ENCODE peak calls at places on chromosome 17, in eight cellular contexts. U is stimulated activated CD8-positive, alpha-beta memory T cell treated with anti-CD3 and anti-CD28 coated beads, Interleukin-7, amount 100 ng/mL, for 24 hours; C is A549; J is HuH-7.5; Y is stimulated activated CD4-positive, alpha-beta T cell treated with anti-CD3 and anti-CD28 coated beads, Interleukin-1b, Interleukin-23, amount 100 ng/mL, for 4 hours; M is T-cell; H is HL-60; N is osteocyte. O is an unnamed sample.

GRCh38 chr17:34582901-34583245 is 3.5 kb downstream of the TMEM132E start:
- DNase-seq in J (no peak), Y (no peak), C (no peak), N (no peak), H (no peak), U (no peak), M (no peak), O (no peak)

GRCh38 chr17:83178533-83179201 is 99.3 kb downstream of the METRNL start:
- DNase-seq in J (no peak), Y (no peak), M (no peak), H (no peak), U (no peak), C (no peak), N (peak), O (peak)

GRCh38 chr17:4807534-4808377 is 804 bp downstream of the PLD2 start:
- DNase-seq in J (no peak), M (no peak), Y (no peak), H (no peak), N (no peak), U (no peak), C (no peak), O (peak)

GRCh38 chr17:12230411-12230810 is 209.7 kb downstream of the MAP2K4 start:
- DNase-seq in H (no peak), J (no peak), N (no peak), Y (no peak), C (no peak), U (no peak), M (no peak), O (no peak)

GRCh38 chr17:2023692-2024571 is 1.2 kb downstream of the RTN4RL1 start:
- DNase-seq in Y (no peak), C (peak), M (no peak), J (peak), U (no peak), N (no peak), H (peak), O (peak)

GRCh38 chr17:68909066-68909465 is 46.1 kb downstream of the ABCA8 start:
- DNase-seq in Y (no peak), C (peak), M (no peak), N (no peak), U (no peak), J (no peak), H (peak), O (no peak)

GRCh38 chr17:80789356-80789902 is 202.2 kb upstream of the CHMP6 start:
- DNase-seq in M (no peak), H (no peak), C (peak), J (no peak), U (no peak), Y (no peak), N (no peak), O (no peak)

GRCh38 chr17:47276868-47277267 is 23.2 kb downstream of the ITGB3 start:
- DNase-seq in N (peak), M (no peak), C (peak), U (no peak), J (no peak), H (no peak), Y (no peak), O (peak)

GRCh38 chr17:22409160-22409751 is 716.9 kb downstream of the KCNJ18 start:
- DNase-seq in J (no peak), N (no peak), H (no peak), M (no peak), C (no peak), Y (no peak), U (no peak), O (no peak)

GRCh38 chr17:41635121-41636097 is 11.0 kb upstream of the KRT17 start:
- DNase-seq in M (no peak), J (no peak), H (no peak), Y (no peak), N (no peak), U (no peak), C (no peak), O (no peak)

GRCh38 chr17:77462101-77462500 is 321.3 kb downstream of the SEC14L1 start:
- DNase-seq in M (no peak), J (no peak), Y (no peak), U (no peak), N (no peak), H (no peak), C (no peak), O (no peak)

GRCh38 chr17:58666858-58667267 is 25.0 kb downstream of the TEX14 start:
- DNase-seq in H (peak), M (peak), C (peak), N (no peak), U (no peak), Y (no peak), J (no peak), O (no peak)

GRCh38 chr17:48498168-48498840 is 32.5 kb downstream of the HOXB1 start:
- DNase-seq in J (no peak), M (no peak), N (no peak), C (no peak), U (no peak), H (no peak), Y (no peak), O (no peak)

GRCh38 chr17:44864831-44865230 is 17.1 kb downstream of the HIGD1B start:
- DNase-seq in U (no peak), N (no peak), Y (no peak), J (no peak), M (no peak), H (no peak), C (no peak), O (no peak)

GRCh38 chr17:27407916-27408846 is 48.1 kb upstream of the KSR1 start:
- DNase-seq in N (no peak), J (no peak), Y (no peak), H (no peak), U (no peak), C (peak), M (no peak), O (no peak)

GRCh38 chr17:39576187-39576586 is 31.5 kb downstream of the NEUROD2 start:
- DNase-seq in H (peak), N (no peak), U (no peak), C (peak), J (no peak), M (no peak), Y (no peak), O (peak)

GRCh38 chr17:15944720-15945492 is at the start of gene ADORA2B:
- DNase-seq in M (no peak), N (peak), C (peak), J (peak), H (peak), U (peak), Y (peak), O (peak)

GRCh38 chr17:12773153-12773552 is 16.1 kb upstream of the ARHGAP44 start:
- DNase-seq in M (no peak), H (no peak), J (no peak), U (no peak), N (no peak), Y (no peak), C (no peak), O (no peak)

GRCh38 chr17:79920751-79921410 is 81.6 kb upstream of the CBX4 start:
- DNase-seq in M (no peak), U (no peak), J (no peak), N (no peak), Y (no peak), H (no peak), C (no peak), O (no peak)

GRCh38 chr17:55426851-55427586 is 5.4 kb upstream of the MMD start:
- DNase-seq in C (no peak), M (no peak), U (no peak), Y (no peak), J (no peak), N (no peak), H (no peak), O (no peak)

GRCh38 chr17:28807925-28808641 is 34.5 kb downstream of the FAM222B start:
- DNase-seq in M (no peak), C (peak), H (no peak), Y (no peak), N (no peak), U (no peak), J (no peak), O (no peak)

GRCh38 chr17:1002771-1003555 is 6.0 kb downstream of the TIMM22 start:
- DNase-seq in N (no peak), C (no peak), J (no peak), M (no peak), H (no peak), Y (no peak), U (no peak), O (no peak)

GRCh38 chr17:9228408-9229159 is 207.3 kb downstream of the NTN1 start:
- DNase-seq in M (no peak), H (no peak), J (no peak), Y (no peak), N (no peak), U (no peak), C (no peak), O (no peak)

GRCh38 chr17:3879181-3879580 is 13.7 kb downstream of the CAMKK1 start:
- DNase-seq in N (no peak), J (no peak), H (no peak), Y (no peak), C (no peak), U (no peak), M (no peak), O (peak)

GRCh38 chr17:16872836-16873653 is 98.9 kb downstream of the TNFRSF13B start:
- DNase-seq in J (peak), M (no peak), U (peak), Y (no peak), N (peak), C (peak), H (peak), O (peak)

GRCh38 chr17:78242024-78242742 is 10.8 kb downstream of the TMEM235 start:
- DNase-seq in Y (no peak), N (no peak), C (no peak), H (no peak), U (no peak), J (no peak), M (no peak), O (no peak)

GRCh38 chr17:39670746-39671145 is 2.5 kb downstream of the PNMT start:
- DNase-seq in N (no peak), H (no peak), J (no peak), M (no peak), C (no peak), Y (no peak), U (no peak), O (no peak)

GRCh38 chr17:68599873-68600122 is 1.4 kb downstream of the FAM20A start:
- DNase-seq in Y (no peak), M (no peak), J (no peak), U (no peak), N (no peak), H (no peak), C (no peak), O (no peak)

GRCh38 chr17:2564876-2565275 is 28.6 kb upstream of the PAFAH1B1 start:
- DNase-seq in H (no peak), M (no peak), U (no peak), C (peak), J (no peak), N (no peak), Y (no peak), O (no peak)

GRCh38 chr17:27354491-27355081 is 60.7 kb downstream of the WSB1 start:
- DNase-seq in M (no peak), Y (no peak), U (no peak), C (peak), N (no peak), H (peak), J (peak), O (no peak)

GRCh38 chr17:2853111-2853721 is 57.0 kb downstream of the RAP1GAP2 start:
- DNase-seq in N (peak), H (no peak), C (peak), M (no peak), Y (no peak), J (peak), U (no peak), O (peak)

GRCh38 chr17:82495844-82496528 is 23.5 kb upstream of the FOXK2 start:
- DNase-seq in N (no peak), H (no peak), U (no peak), M (no peak), Y (no peak), C (no peak), J (no peak), O (no peak)

GRCh38 chr17:74361613-74362391 is at the start of gene BTBD17:
- DNase-seq in H (peak), C (peak), J (peak), N (no peak), Y (no peak), M (no peak), U (no peak), O (peak)

GRCh38 chr17:1467898-1468492 is 12.0 kb upstream of the CRK start:
- DNase-seq in N (no peak), J (peak), H (peak), Y (no peak), M (no peak), C (no peak), U (no peak), O (peak)

GRCh38 chr17:55286681-55287589 is 22.2 kb downstream of the HLF start:
- DNase-seq in H (no peak), N (no peak), M (no peak), C (peak), J (peak), U (no peak), Y (no peak), O (no peak)

GRCh38 chr17:18176152-18176551 is 7.5 kb upstream of the ALKBH5 start:
- DNase-seq in H (peak), J (no peak), M (no peak), U (no peak), Y (no peak), C (no peak), N (no peak), O (no peak)

GRCh38 chr17:80476877-80477646 is 655 bp upstream of the NPTX1 start:
- DNase-seq in H (no peak), N (no peak), C (peak), J (no peak), Y (no peak), M (no peak), U (no peak), O (peak)

GRCh38 chr17:78665952-78666920 is 89.0 kb upstream of the DNAH17 start:
- DNase-seq in U (peak), Y (no peak), J (no peak), C (no peak), H (peak), M (peak), N (no peak), O (no peak)